ENCODE peak calls at places on chromosome 9, in six cellular contexts. P is sciatic nerve, N is epithelial cell of esophagus, Y is GM04503, Q is kidney tubule cell, J is HTR-8/SVneo. D is an unnamed sample.

GRCh38 chr9:1207681-1208080 is 157.5 kb downstream of the DMRT2 start:
- DNase-seq in J (no peak), P (no peak), Q (peak), N (peak), Y (no peak), D (no peak)

GRCh38 chr9:134381671-134382505 is 55.6 kb downstream of the RXRA start:
- DNase-seq in Y (no peak), J (no peak), P (no peak), Q (no peak), N (no peak), D (no peak)

GRCh38 chr9:70405808-70406445 is 8.5 kb downstream of the KLF9 start:
- DNase-seq in Y (no peak), Q (no peak), N (no peak), P (no peak), J (no peak), D (no peak)

GRCh38 chr9:72292874-72293607 is 72.0 kb downstream of the ZFAND5 start:
- DNase-seq in N (peak), J (peak), Q (peak), P (no peak), Y (no peak), D (no peak)

GRCh38 chr9:114810614-114811013 is 4.8 kb upstream of the TNFSF15 start:
- DNase-seq in J (no peak), N (no peak), P (no peak), Y (no peak), Q (no peak), D (no peak)

GRCh38 chr9:72997387-72997995 is 44.6 kb upstream of the ALDH1A1 start:
- DNase-seq in J (no peak), Q (no peak), P (peak), Y (no peak), N (no peak), D (no peak)

GRCh38 chr9:86978413-86978812 is 31.1 kb upstream of the GAS1 start:
- DNase-seq in N (no peak), J (no peak), Y (no peak), P (no peak), Q (no peak), D (no peak)

GRCh38 chr9:132412089-132412488 is 2.1 kb downstream of the CFAP77 start:
- DNase-seq in N (peak), J (peak), Q (peak), Y (no peak), P (no peak), D (no peak)

GRCh38 chr9:83999141-83999918 is 18.7 kb downstream of the RMI1 start:
- DNase-seq in Q (no peak), J (no peak), N (no peak), Y (no peak), P (no peak), D (no peak)

GRCh38 chr9:250625-251024 is 36.0 kb downstream of the DOCK8 start:
- DNase-seq in Y (no peak), N (no peak), Q (no peak), P (no peak), J (no peak), D (no peak)

GRCh38 chr9:15416880-15417279 is 5.8 kb upstream of the SNAPC3 start:
- DNase-seq in Q (peak), Y (no peak), J (no peak), P (no peak), N (peak), D (no peak)

GRCh38 chr9:95757026-95757425 is 118.5 kb upstream of the ERCC6L2 start:
- DNase-seq in P (no peak), Y (peak), Q (peak), N (peak), J (no peak), D (no peak)

GRCh38 chr9:98491231-98491651 is 217.5 kb downstream of the GABBR2 start:
- DNase-seq in Y (no peak), J (no peak), P (no peak), N (peak), Q (no peak), D (no peak)

GRCh38 chr9:17613723-17614122 is 34.9 kb downstream of the SH3GL2 start:
- DNase-seq in Y (no peak), Q (peak), N (peak), P (no peak), J (no peak), D (no peak)

GRCh38 chr9:105835721-105836120 is 141.4 kb downstream of the TMEM38B start:
- DNase-seq in N (no peak), J (no peak), Q (no peak), Y (no peak), P (no peak), D (no peak)

GRCh38 chr9:127893392-127893791 is 6.0 kb downstream of the ST6GALNAC6 start:
- DNase-seq in Y (no peak), J (no peak), N (no peak), Q (no peak), P (no peak), D (no peak)

GRCh38 chr9:112819635-112820496 is 69.3 kb downstream of the SNX30 start:
- DNase-seq in N (peak), Y (peak), J (peak), Q (peak), P (no peak), D (no peak)

GRCh38 chr9:35757527-35758275 is 3.6 kb upstream of the MSMP start:
- DNase-seq in Y (no peak), P (no peak), J (peak), Q (peak), N (no peak), D (no peak)

GRCh38 chr9:91001146-91001611 is 199.6 kb downstream of the SYK start:
- DNase-seq in Q (peak), N (peak), J (peak), Y (no peak), P (no peak), D (no peak)

GRCh38 chr9:35257986-35258664 is 96.3 kb downstream of the UNC13B start:
- DNase-seq in J (no peak), Q (peak), N (peak), Y (no peak), P (no peak), D (no peak)

GRCh38 chr9:33718987-33719386 is 76.4 kb upstream of the PRSS3 start:
- DNase-seq in Y (no peak), J (no peak), N (peak), Q (peak), P (peak), D (no peak)

GRCh38 chr9:129665008-129665771 is at the start of gene PRRX2:
- DNase-seq in Y (no peak), J (peak), P (no peak), Q (no peak), N (no peak), D (no peak)

GRCh38 chr9:136328011-136328621 is 777 bp downstream of the GPSM1 start:
- DNase-seq in P (no peak), N (peak), Q (peak), J (no peak), Y (no peak), D (no peak)

GRCh38 chr9:123338710-123339665 is 17.0 kb upstream of the CRB2 start:
- DNase-seq in N (no peak), Y (no peak), P (no peak), J (no peak), Q (no peak), D (no peak)

GRCh38 chr9:24009322-24009721 is 183.3 kb upstream of the ELAVL2 start:
- DNase-seq in Y (no peak), J (no peak), P (no peak), N (no peak), Q (no peak), D (no peak)

GRCh38 chr9:98291775-98292174 is 36.3 kb upstream of the TBC1D2 start:
- DNase-seq in N (no peak), Y (no peak), P (no peak), J (no peak), Q (no peak), D (no peak)

GRCh38 chr9:121059998-121060636 is 10.0 kb upstream of the C5 start:
- DNase-seq in Q (peak), Y (no peak), N (peak), P (no peak), J (peak), D (no peak)